ENCODE peak calls at places on chromosomes 7 and 10, in four cellular contexts. W is OCI-LY7; E is heart right ventricle; A is CD8-positive, alpha-beta T cell. Y is an unnamed sample.

GRCh38 chr7:19112290-19113000 is 5.0 kb downstream of the TWIST1 start:
- DNase-seq in E (peak; percentile 18), W (no peak), A (no peak), Y (peak; percentile 61)

GRCh38 chr7:21243265-21243664 is 184.6 kb upstream of the SP4 start:
- DNase-seq in W (no peak), A (no peak), E (no peak), Y (no peak)

GRCh38 chr10:88897019-88897853 is 17.2 kb downstream of the STAMBPL1 start:
- DNase-seq in A (no peak), W (no peak), E (no peak), Y (no peak)

GRCh38 chr7:64098-64521 is 128.3 kb upstream of the FAM20C start:
- DNase-seq in W (peak; percentile 22), E (peak; percentile 47), A (no peak), Y (peak; percentile 29)

GRCh38 chr7:100366411-100367250 is 6.7 kb upstream of the PILRA start:
- DNase-seq in E (no peak), W (no peak), A (peak; percentile 44), Y (no peak)

GRCh38 chr7:117401293-117402002 is 25.8 kb downstream of the ASZ1 start:
- DNase-seq in E (no peak), A (no peak), W (no peak), Y (no peak)

GRCh38 chr10:20966426-20966825 is 69.3 kb upstream of the NEBL start:
- DNase-seq in E (no peak), A (no peak), W (no peak), Y (no peak)

GRCh38 chr7:30453859-30454258 is 24.7 kb downstream of the NOD1 start:
- DNase-seq in W (no peak), A (no peak), E (no peak), Y (no peak)

GRCh38 chr10:96419351-96419750 is 60.5 kb upstream of the OPALIN start:
- DNase-seq in W (no peak), A (no peak), E (no peak), Y (no peak)

GRCh38 chr7:138945169-138945568 is 36.0 kb downstream of the KIAA1549 start:
- DNase-seq in E (no peak), W (no peak), A (no peak), Y (no peak)

GRCh38 chr10:133379152-133379800 is at the start of gene PAOX:
- DNase-seq in E (peak; percentile 82), W (peak; percentile 43), A (peak; percentile 52), Y (peak; percentile 51)

GRCh38 chr10:124579003-124579384 is 117.4 kb downstream of the LHPP start:
- DNase-seq in A (no peak), W (no peak), E (no peak), Y (no peak)

GRCh38 chr10:101595591-101596433 is 7.7 kb downstream of the DPCD start:
- DNase-seq in E (no peak), W (no peak), A (no peak), Y (peak; percentile 41)

GRCh38 chr10:115030483-115031200 is 62.5 kb upstream of the ATRNL1 start:
- DNase-seq in E (no peak), A (no peak), W (no peak), Y (no peak)

GRCh38 chr7:7333610-7334009 is 151.3 kb downstream of the C1GALT1 start:
- DNase-seq in W (no peak), A (no peak), E (no peak), Y (no peak)

GRCh38 chr10:47409171-47409865 is 25.2 kb upstream of the ZNF488 start:
- DNase-seq in E (no peak), A (no peak), W (peak; percentile 58), Y (no peak)

GRCh38 chr10:47410862-47411261 is 26.8 kb upstream of the ZNF488 start:
- DNase-seq in A (no peak), E (no peak), W (no peak), Y (no peak)

GRCh38 chr10:47408606-47409005 is 24.5 kb upstream of the ZNF488 start:
- DNase-seq in A (no peak), W (no peak), E (no peak), Y (no peak)

GRCh38 chr10:47409866-47410256 is 25.8 kb upstream of the ZNF488 start:
- DNase-seq in W (no peak), A (no peak), E (no peak), Y (no peak)

GRCh38 chr10:47410271-47410670 is 26.2 kb upstream of the ZNF488 start:
- DNase-seq in A (no peak), E (no peak), W (no peak), Y (no peak)
- H3K4me1 ChIP-seq in A (no peaks in the 10 kb centered on the region), E (no peaks in the 10 kb centered on the region), W (peaks cover 11% of the 10 kb centered on the region), Y (peaks cover 54% of the 10 kb centered on the region)

GRCh38 chr10:43574035-43574892 is at the start of gene ZNF239:
- DNase-seq in A (peak; percentile 81), W (no peak), E (peak; percentile 92), Y (peak; percentile 52)
- H3K27ac ChIP-seq in A (peak within 1 kb of the TSS; percentile 38), W (no peak within 1 kb of the TSS), E (peak within 1 kb of the TSS; percentile 83), Y (no peak within 1 kb of the TSS)

GRCh38 chr7:3065724-3066143 is 22.1 kb upstream of the CARD11 start:
- DNase-seq in E (peak; percentile 18), W (peak; percentile 60), A (peak; percentile 73), Y (no peak)

GRCh38 chr7:3066506-3066905 is 22.8 kb upstream of the CARD11 start:
- DNase-seq in A (no peak), W (no peak), E (no peak), Y (no peak)

GRCh38 chr7:3068568-3068967 is 24.9 kb upstream of the CARD11 start:
- DNase-seq in A (no peak), E (no peak), W (no peak), Y (no peak)

GRCh38 chr7:3067193-3067592 is 23.5 kb upstream of the CARD11 start:
- DNase-seq in A (peak; percentile 49), W (no peak), E (no peak), Y (no peak)

DNA sequence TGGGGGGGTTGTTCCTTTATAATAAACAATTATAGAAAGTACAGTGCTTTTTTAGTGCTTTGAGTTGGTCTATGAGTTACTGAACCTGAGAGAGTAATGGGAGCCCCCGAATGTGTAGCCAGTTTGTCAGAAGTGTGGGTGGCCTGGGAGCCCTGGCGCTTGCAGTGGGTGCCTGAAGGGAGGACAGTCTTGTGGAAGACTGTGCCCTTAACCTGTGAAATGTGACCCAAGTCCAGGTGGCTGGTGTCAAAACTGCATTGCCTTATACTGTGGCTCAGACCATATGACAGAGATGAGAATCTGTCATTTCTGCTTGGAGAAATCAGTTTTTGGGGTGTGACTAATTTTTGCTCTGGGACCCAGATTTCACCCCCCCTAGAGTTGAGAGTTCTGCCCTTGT is 23.9 kb upstream of the CARD11 start:
- DNase-seq in W (no peak), A (no peak), E (no peak), Y (no peak)
- H3K4me1 ChIP-seq in W (no peaks in the 10 kb centered on the region), A (peaks cover 85% of the 10 kb centered on the region), E (no peaks in the 10 kb centered on the region), Y (no peaks in the 10 kb centered on the region)

DNA sequence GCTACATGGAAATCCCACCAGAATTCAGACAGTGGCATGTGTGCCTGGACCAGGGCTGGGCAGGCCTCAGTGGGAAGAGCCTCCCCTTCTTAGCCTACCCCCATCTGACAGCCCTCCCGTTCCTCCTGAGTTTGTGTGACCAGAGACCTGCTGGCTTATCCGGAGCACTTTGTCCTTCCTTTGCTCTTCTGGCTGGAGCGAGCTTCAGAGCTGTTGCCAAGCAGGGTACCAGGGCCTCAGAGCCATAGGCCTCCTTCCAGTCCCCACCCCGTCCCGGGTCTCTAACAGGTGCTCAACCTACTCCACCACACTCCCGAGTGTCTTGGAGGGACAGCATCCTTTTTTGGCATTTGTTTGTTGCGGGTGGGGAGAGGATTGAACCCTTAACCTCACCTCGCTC is 26.5 kb upstream of the TRIM8 start:
- DNase-seq in W (no peak), A (no peak), E (no peak), Y (no peak)
- H3K27ac ChIP-seq in W (no peak overlapping the region), A (no peak overlapping the region), E (no peak overlapping the region), Y (no peak overlapping the region)

GRCh38 chr7:47601881-47602249 is 20.0 kb upstream of the TNS3 start:
- DNase-seq in E (no peak), W (no peak), A (no peak), Y (no peak)
- H3K4me1 ChIP-seq in E (peaks cover 24% of the 10 kb centered on the region), W (peaks cover 36% of the 10 kb centered on the region), A (no peaks in the 10 kb centered on the region), Y (peaks cover 73% of the 10 kb centered on the region)

GRCh38 chr10:131433566-131433965 is 122.0 kb upstream of the TCERG1L start:
- DNase-seq in W (no peak), E (no peak), A (no peak), Y (no peak)
- H3K27ac ChIP-seq in W (no peak overlapping the region), E (no peak overlapping the region), A (no peak overlapping the region), Y (no peak overlapping the region)

DNA sequence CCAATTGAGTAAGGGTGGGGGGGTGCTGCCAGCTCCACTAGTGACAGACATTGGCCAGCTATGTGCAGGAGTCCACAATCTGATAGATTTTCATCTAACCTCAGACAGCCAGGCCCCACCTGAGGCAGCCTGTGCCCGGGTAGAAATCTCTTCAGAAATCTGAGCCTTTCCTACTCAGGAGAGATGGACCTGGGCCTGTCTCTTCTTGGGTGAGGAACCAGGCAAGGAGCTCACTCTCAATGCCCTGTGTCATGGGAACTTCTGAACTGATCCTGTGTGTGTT is 86.9 kb downstream of the UBE2H start:
- DNase-seq in E (no peak), W (no peak), A (no peak), Y (no peak)
- H3K4me1 ChIP-seq in E (peaks cover 87% of the 10 kb centered on the region), W (no peaks in the 10 kb centered on the region), A (peaks cover 19% of the 10 kb centered on the region), Y (peaks cover 17% of the 10 kb centered on the region)

Y was measured in SJSA1.